ENCODE peak calls at places on chromosome 17, in nine cellular contexts. C, N, W, O, A, B, P, Q and F are unnamed samples.

GRCh38 chr17:82663381-82664275 is 15.4 kb upstream of the WDR45B start:
- DNase-seq in C (no peak), N (no peak), W (no peak), O (no peak), A (no peak), B (no peak), P (no peak), Q (no peak), F (no peak)

GRCh38 chr17:40986920-40987319 is 2.8 kb upstream of the KRT40 start:
- DNase-seq in C (no peak), N (no peak), W (no peak), O (no peak), A (no peak), B (no peak), P (no peak), Q (no peak), F (no peak)

GRCh38 chr17:48756816-48757215 is 28.3 kb upstream of the HOXB13 start:
- DNase-seq in C (no peak), N (no peak), W (no peak), O (no peak), A (no peak), B (no peak), P (peak), Q (no peak), F (no peak)

GRCh38 chr17:48728232-48729231 is at the start of gene HOXB13:
- DNase-seq in C (no peak), N (peak), W (peak), O (no peak), A (no peak), B (peak), P (no peak), Q (peak), F (peak)

GRCh38 chr17:48100591-48101011 is 677 bp downstream of the CBX1 start:
- DNase-seq in C (no peak), N (peak), W (no peak), O (no peak), A (peak), B (peak), P (peak), Q (no peak), F (peak)

GRCh38 chr17:77370536-77370935 is 229.8 kb downstream of the SEC14L1 start:
- DNase-seq in C (no peak), N (no peak), W (no peak), O (no peak), A (no peak), B (no peak), P (no peak), Q (no peak), F (no peak)

GRCh38 chr17:28480278-28480677 is 6.8 kb downstream of the SLC13A2 start:
- DNase-seq in C (no peak), N (no peak), W (no peak), O (no peak), A (no peak), B (no peak), P (no peak), Q (no peak), F (no peak)

GRCh38 chr17:29565643-29566472 is 979 bp downstream of the ABHD15 start:
- DNase-seq in C (peak), N (peak), W (peak), O (peak), A (no peak), B (peak), P (peak), Q (no peak), F (no peak)

GRCh38 chr17:82101301-82101715 is 3.3 kb upstream of the FASN start:
- DNase-seq in C (no peak), N (no peak), W (no peak), O (no peak), A (no peak), B (no peak), P (no peak), Q (no peak), F (no peak)

GRCh38 chr17:51298508-51299371 is 38.4 kb downstream of the UTP18 start:
- DNase-seq in C (no peak), N (no peak), W (no peak), O (no peak), A (peak), B (no peak), P (peak), Q (no peak), F (peak)

GRCh38 chr17:77451271-77451893 is 310.6 kb downstream of the SEC14L1 start:
- DNase-seq in C (no peak), N (peak), W (peak), O (peak), A (peak), B (no peak), P (peak), Q (peak), F (peak)

GRCh38 chr17:42659079-42659931 is at the start of gene TUBG2:
- DNase-seq in C (peak), N (peak), W (peak), O (peak), A (peak), B (peak), P (peak), Q (peak), F (no peak)

GRCh38 chr17:5035356-5035755 is at the start of gene SLC52A1:
- DNase-seq in C (no peak), N (peak), W (no peak), O (no peak), A (no peak), B (no peak), P (peak), Q (no peak), F (no peak)

GRCh38 chr17:16418684-16419066 is 3.3 kb downstream of the TRPV2 start:
- DNase-seq in C (no peak), N (no peak), W (no peak), O (no peak), A (no peak), B (no peak), P (no peak), Q (no peak), F (no peak)

GRCh38 chr17:74779948-74780400 is 3.8 kb upstream of the NAT9 start:
- DNase-seq in C (no peak), N (peak), W (peak), O (peak), A (no peak), B (no peak), P (no peak), Q (no peak), F (no peak)

GRCh38 chr17:79528592-79529125 is 82.2 kb downstream of the RBFOX3 start:
- DNase-seq in C (no peak), N (no peak), W (no peak), O (no peak), A (no peak), B (no peak), P (no peak), Q (no peak), F (no peak)

GRCh38 chr17:21360048-21360447 is 16.1 kb upstream of the KCNJ12 start:
- DNase-seq in C (no peak), N (no peak), W (no peak), O (no peak), A (no peak), B (no peak), P (no peak), Q (no peak), F (no peak)

GRCh38 chr17:79325707-79326106 is 251.1 kb downstream of the ENGASE start:
- DNase-seq in C (no peak), N (no peak), W (no peak), O (no peak), A (peak), B (peak), P (no peak), Q (no peak), F (peak)